ENCODE peak calls at places on chromosomes 12 and 14, in ten cellular contexts. P is HepG2, E is NT2/D1, O is H9, H is GM23248, R is Karpas-422, B is astrocyte, X is adipocyte, Y is K562, M is mesendoderm. A is an unnamed sample.

GRCh38 chr12:105262461-105263184 is 26.6 kb upstream of the APPL2 start:
- DNase-seq in P (no peak), E (no peak), O (no peak), H (no peak), R (no peak), B (no peak), X (no peak), Y (no peak), M (no peak), A (no peak)

GRCh38 chr14:64684091-64684490 is 20.1 kb upstream of the PLEKHG3 start:
- DNase-seq in P (peak), E (no peak), O (no peak), H (peak), R (no peak), B (peak), X (peak), Y (no peak), M (no peak), A (no peak)

GRCh38 chr12:75291014-75291413 is 39.1 kb downstream of the CAPS2 start:
- DNase-seq in P (no peak), E (no peak), O (no peak), H (no peak), R (no peak), B (no peak), X (peak), Y (no peak), M (no peak), A (no peak)

GRCh38 chr12:47973870-47974269 is 10.5 kb downstream of the TMEM106C start:
- DNase-seq in P (no peak), E (no peak), O (no peak), H (no peak), R (no peak), B (no peak), X (no peak), Y (no peak), M (no peak), A (no peak)

GRCh38 chr14:53044486-53044885 is 93.6 kb upstream of the FERMT2 start:
- DNase-seq in P (no peak), E (no peak), O (no peak), H (peak), R (no peak), B (peak), X (peak), Y (no peak), M (no peak), A (no peak)

GRCh38 chr14:96693252-96693820 is 103.8 kb upstream of the VRK1 start:
- DNase-seq in P (no peak), E (no peak), O (no peak), H (no peak), R (no peak), B (no peak), X (no peak), Y (no peak), M (peak), A (peak)

GRCh38 chr12:46771268-46771837 is 54.4 kb downstream of the SLC38A4 start:
- DNase-seq in P (no peak), E (no peak), O (no peak), H (peak), R (no peak), B (peak), X (peak), Y (no peak), M (peak), A (no peak)

GRCh38 chr14:92058006-92058917 is 18.4 kb upstream of the TRIP11 start:
- DNase-seq in P (no peak), E (no peak), O (no peak), H (no peak), R (no peak), B (no peak), X (no peak), Y (no peak), M (no peak), A (no peak)

GRCh38 chr14:55136241-55136640 is 7.2 kb downstream of the LGALS3 start:
- DNase-seq in P (no peak), E (no peak), O (no peak), H (peak), R (no peak), B (peak), X (peak), Y (no peak), M (no peak), A (no peak)

GRCh38 chr12:79055926-79056674 is 191.5 kb downstream of the SYT1 start:
- DNase-seq in P (no peak), E (no peak), O (no peak), H (peak), R (no peak), B (peak), X (peak), Y (no peak), M (no peak), A (no peak)

GRCh38 chr12:104855599-104855998 is 102.5 kb downstream of the SLC41A2 start:
- DNase-seq in P (no peak), E (no peak), O (no peak), H (no peak), R (no peak), B (no peak), X (no peak), Y (peak), M (no peak), A (no peak)

GRCh38 chr12:86660488-86661171 is 404.4 kb upstream of the MGAT4C start:
- DNase-seq in P (no peak), E (no peak), O (no peak), H (peak), R (no peak), B (peak), X (peak), Y (no peak), M (peak), A (no peak)

GRCh38 chr12:130743606-130744005 is 27.5 kb upstream of the RIMBP2 start:
- DNase-seq in P (no peak), E (no peak), O (no peak), H (no peak), R (no peak), B (no peak), X (no peak), Y (no peak), M (no peak), A (no peak)

GRCh38 chr14:32075636-32076277 is 1.3 kb upstream of the ARHGAP5 start:
- DNase-seq in P (peak), E (no peak), O (no peak), H (peak), R (no peak), B (peak), X (peak), Y (peak), M (peak), A (peak)

GRCh38 chr14:98233656-98234055 is 1038.3 kb downstream of the BCL11B start:
- DNase-seq in P (no peak), E (peak), O (no peak), H (no peak), R (no peak), B (no peak), X (no peak), Y (no peak), M (peak), A (peak)

GRCh38 chr12:30427555-30427954 is 268.1 kb downstream of the IPO8 start:
- DNase-seq in P (no peak), E (no peak), O (no peak), H (no peak), R (no peak), B (no peak), X (no peak), Y (no peak), M (no peak), A (no peak)

GRCh38 chr12:56431288-56431687 is 17.9 kb downstream of the TIMELESS start:
- DNase-seq in P (no peak), E (no peak), O (no peak), H (no peak), R (no peak), B (no peak), X (no peak), Y (no peak), M (no peak), A (no peak)

GRCh38 chr12:990308-990648 is 745 bp upstream of the ERC1 start:
- DNase-seq in P (peak), E (peak), O (peak), H (peak), R (peak), B (peak), X (peak), Y (peak), M (peak), A (peak)

GRCh38 chr12:85424581-85425348 is 144.7 kb downstream of the ALX1 start:
- DNase-seq in P (peak), E (peak), O (no peak), H (peak), R (peak), B (no peak), X (peak), Y (peak), M (peak), A (peak)

DNA sequence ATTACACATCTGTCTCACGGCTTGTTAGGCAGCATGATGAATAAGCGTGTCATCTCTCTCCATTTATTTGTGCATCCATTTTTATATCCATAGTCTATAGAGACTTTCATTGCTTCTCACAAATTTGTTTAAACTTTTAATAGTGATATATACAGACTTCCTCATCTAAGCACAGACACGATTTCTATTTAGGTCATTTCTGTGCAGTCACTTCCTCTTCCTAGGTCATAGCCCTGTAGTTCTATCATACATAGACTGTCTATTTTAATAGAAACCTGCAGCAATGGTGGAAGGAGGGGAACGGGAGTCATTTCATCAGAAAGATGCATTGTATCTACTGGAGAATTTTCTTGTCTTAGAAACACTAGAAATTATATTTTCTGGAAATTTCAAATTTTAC is 133.4 kb upstream of the FGD4 start:
- DNase-seq in P (no peak), E (no peak), O (no peak), H (peak), R (peak), B (no peak), X (no peak), Y (no peak), M (no peak), A (no peak)
- H3K9ac ChIP-seq in P (no peak), E (no peak), O (no peak), H (no peak), R (peak), B (no peak), X (no peak), Y (no peak), M (no peak), A (no peak)

GRCh38 chr14:75286313-75286712 is 7.7 kb downstream of the FOS start:
- DNase-seq in P (no peak), E (no peak), O (peak), H (no peak), R (no peak), B (no peak), X (peak), Y (no peak), M (peak), A (no peak)

GRCh38 chr14:75282166-75282547 is 3.5 kb downstream of the FOS start:
- DNase-seq in P (no peak), E (no peak), O (no peak), H (peak), R (no peak), B (peak), X (peak), Y (no peak), M (peak), A (no peak)

GRCh38 chr14:75285331-75285730 is 6.7 kb downstream of the FOS start:
- DNase-seq in P (no peak), E (no peak), O (no peak), H (no peak), R (no peak), B (no peak), X (no peak), Y (no peak), M (no peak), A (no peak)

GRCh38 chr14:75283162-75283883 is 4.7 kb downstream of the FOS start:
- DNase-seq in P (peak), E (no peak), O (no peak), H (peak), R (peak), B (peak), X (peak), Y (peak), M (peak), A (no peak)

GRCh38 chr14:75283884-75284563 is 5.4 kb downstream of the FOS start:
- DNase-seq in P (peak), E (no peak), O (no peak), H (peak), R (no peak), B (peak), X (peak), Y (peak), M (peak), A (no peak)
- H3K9ac ChIP-seq in P (peak), E (no peak), O (no peak), H (no peak), R (no peak), B (no peak), X (no peak), Y (peak), M (no peak), A (no peak)

GRCh38 chr12:54000105-54000773 is at the start of gene HOXC9:
- DNase-seq in P (no peak), E (no peak), O (no peak), H (peak), R (no peak), B (no peak), X (peak), Y (peak), M (no peak), A (no peak)

GRCh38 chr12:53999596-54000104 is 311 bp upstream of the HOXC9 start:
- DNase-seq in P (peak), E (no peak), O (no peak), H (peak), R (no peak), B (no peak), X (no peak), Y (peak), M (no peak), A (no peak)

GRCh38 chr12:53997324-53998173 is 2.4 kb upstream of the HOXC9 start:
- DNase-seq in P (no peak), E (no peak), O (no peak), H (no peak), R (no peak), B (no peak), X (no peak), Y (no peak), M (no peak), A (no peak)

GRCh38 chr12:53998174-53998899 is 1.6 kb upstream of the HOXC9 start:
- DNase-seq in P (no peak), E (no peak), O (no peak), H (no peak), R (no peak), B (no peak), X (no peak), Y (no peak), M (no peak), A (no peak)

GRCh38 chr12:53998900-53999236 is 1.1 kb upstream of the HOXC9 start:
- DNase-seq in P (no peak), E (no peak), O (no peak), H (no peak), R (no peak), B (no peak), X (no peak), Y (no peak), M (no peak), A (no peak)
- H3K9ac ChIP-seq in P (no peak), E (no peak), O (no peak), H (peak), R (no peak), B (no peak), X (peak), Y (peak), M (no peak), A (no peak)

GRCh38 chr14:103910984-103911383 is 17.3 kb upstream of the TDRD9 start:
- DNase-seq in P (no peak), E (no peak), O (no peak), H (no peak), R (no peak), B (no peak), X (no peak), Y (no peak), M (no peak), A (no peak)
- H3K9ac ChIP-seq in P (no peak), E (no peak), O (no peak), H (no peak), R (no peak), B (no peak), X (no peak), Y (no peak), M (no peak), A (no peak)

GRCh38 chr12:131939007-131939406 is 9.9 kb downstream of the PUS1 start:
- DNase-seq in P (no peak), E (no peak), O (no peak), H (no peak), R (no peak), B (no peak), X (no peak), Y (no peak), M (no peak), A (no peak)
- H3K9ac ChIP-seq in P (no peak), E (no peak), O (no peak), H (no peak), R (no peak), B (no peak), X (no peak), Y (peak), M (no peak), A (no peak)

A was measured in neural progenitor cell.